ENCODE peak calls at places on chromosomes 4 and X, in five cellular contexts. D, R, O, Q and K are unnamed samples.
A peak's percentile ranks its signal among the peaks of the same experiment; 100 is the strongest.

GRCh38 chrX:19865567-19866363 is 21.6 kb downstream of the SH3KBP1 start:
- DNase-seq in Q (no peak), R (no peak), O (no peak), D (no peak), K (no peak)

GRCh38 chr4:8050180-8050554 is 108.4 kb downstream of the ABLIM2 start:
- DNase-seq in O (no peak), Q (no peak), R (no peak), D (no peak), K (no peak)

GRCh38 chrX:109393859-109394258 is 88.0 kb downstream of the GUCY2F start:
- DNase-seq in D (no peak), Q (peak; percentile 11), O (peak; percentile 17), R (no peak), K (no peak)

GRCh38 chr4:163505374-163505773 is 10.9 kb downstream of the TMA16 start:
- DNase-seq in O (no peak), Q (no peak), R (peak; percentile 71), D (no peak), K (no peak)

GRCh38 chr4:119628281-119629141 is at the start of gene PDE5A:
- DNase-seq in O (peak; percentile 96), Q (peak; percentile 88), R (peak; percentile 80), D (peak; percentile 77), K (peak; percentile 91)

GRCh38 chrX:23332888-23333821 is 1.5 kb upstream of the PTCHD1 start:
- DNase-seq in R (no peak), Q (no peak), O (peak; percentile 32), D (no peak), K (no peak)

GRCh38 chr4:77599378-77599777 is 6.2 kb upstream of the CXCL13 start:
- DNase-seq in R (peak; percentile 31), O (peak; percentile 34), D (no peak), Q (peak; percentile 41), K (no peak)

GRCh38 chr4:8322794-8323704 is 53.5 kb downstream of the HTRA3 start:
- DNase-seq in D (peak; percentile 2), O (no peak), Q (no peak), R (no peak), K (peak; percentile 30)

GRCh38 chrX:120269379-120270035 is 18.9 kb downstream of the ZBTB33 start:
- DNase-seq in D (no peak), O (no peak), R (no peak), Q (no peak), K (no peak)

GRCh38 chr4:67020079-67020807 is 525.1 kb downstream of the CENPC start:
- DNase-seq in R (peak; percentile 55), Q (no peak), D (no peak), O (no peak), K (no peak)

GRCh38 chr4:74230902-74231499 is 73.1 kb downstream of the MTHFD2L start:
- DNase-seq in R (peak; percentile 58), O (no peak), D (peak; percentile 15), Q (no peak), K (no peak)

GRCh38 chr4:185587444-185588161 is 52.3 kb upstream of the PDLIM3 start:
- DNase-seq in O (peak; percentile 66), Q (no peak), R (no peak), D (no peak), K (peak; percentile 60)

GRCh38 chr4:141711211-141711610 is 74.8 kb downstream of the IL15 start:
- DNase-seq in R (peak; percentile 30), Q (peak; percentile 1), D (no peak), O (peak; percentile 16), K (no peak)

GRCh38 chr4:3452376-3452775 is 10.6 kb downstream of the HGFAC start:
- DNase-seq in Q (peak; percentile 43), R (no peak), O (peak; percentile 50), D (no peak), K (no peak)

GRCh38 chr4:159224412-159224811 is 121.5 kb downstream of the RAPGEF2 start:
- DNase-seq in O (no peak), Q (peak; percentile 5), D (no peak), R (no peak), K (no peak)

GRCh38 chrX:21487832-21488231 is 113.6 kb downstream of the CNKSR2 start:
- DNase-seq in Q (no peak), R (peak; percentile 23), O (peak; percentile 14), D (no peak), K (no peak)

GRCh38 chrX:118560380-118560932 is 64.8 kb downstream of the DOCK11 start:
- DNase-seq in D (no peak), R (no peak), Q (no peak), O (peak; percentile 73), K (no peak)

GRCh38 chr4:137213372-137214173 is 318.7 kb downstream of the PCDH18 start:
- DNase-seq in D (no peak), R (peak; percentile 37), O (no peak), Q (no peak), K (no peak)